ENCODE peak calls at places on chromosomes 5 and 9, in seven cellular contexts. C, G, E, R, M, L and Z are unnamed samples.

GRCh38 chr5:80989883-80990282 is 29.7 kb downstream of the RASGRF2 start:
- DNase-seq in E (no peak), G (no peak), R (no peak), C (no peak), M (no peak), L (no peak), Z (no peak)

GRCh38 chr9:99127372-99128132 is 22.6 kb downstream of the TGFBR1 start:
- DNase-seq in M (no peak), E (peak), L (no peak), C (no peak), G (no peak), R (no peak), Z (no peak)

GRCh38 chr5:143179126-143179740 is 224.3 kb downstream of the NR3C1 start:
- DNase-seq in C (no peak), L (no peak), E (no peak), G (no peak), M (no peak), R (no peak), Z (no peak)

GRCh38 chr5:180090098-180090768 is 18.7 kb upstream of the RNF130 start:
- DNase-seq in R (no peak), C (peak), G (peak), L (peak), M (peak), E (peak), Z (no peak)

GRCh38 chr5:112479418-112479817 is 60.3 kb upstream of the EPB41L4A start:
- DNase-seq in R (no peak), E (peak), L (no peak), G (peak), M (no peak), C (no peak), Z (no peak)

GRCh38 chr5:125129151-125129806 is 382.8 kb upstream of the ZNF608 start:
- DNase-seq in C (no peak), E (no peak), L (no peak), R (no peak), G (no peak), M (no peak), Z (no peak)

GRCh38 chr5:96781031-96781733 is 26.6 kb downstream of the ERAP1 start:
- DNase-seq in R (no peak), E (peak), G (no peak), L (no peak), C (no peak), M (no peak), Z (no peak)

GRCh38 chr9:134187110-134187531 is 22.8 kb upstream of the RNU6ATAC start:
- DNase-seq in M (no peak), E (no peak), L (no peak), G (no peak), R (peak), C (peak), Z (peak)

GRCh38 chr5:139137703-139138102 is 60.5 kb downstream of the SIL1 start:
- DNase-seq in G (peak), E (peak), L (no peak), M (no peak), C (no peak), R (no peak), Z (no peak)

GRCh38 chr5:16916262-16916878 is 19.7 kb downstream of the MYO10 start:
- DNase-seq in C (no peak), L (no peak), R (no peak), E (peak), G (peak), M (no peak), Z (no peak)

GRCh38 chr5:134552301-134552700 is 26.8 kb downstream of the JADE2 start:
- DNase-seq in M (no peak), R (no peak), G (peak), E (peak), C (no peak), L (no peak), Z (no peak)

GRCh38 chr5:134911285-134912215 is 6.6 kb downstream of the PCBD2 start:
- DNase-seq in M (no peak), G (no peak), L (no peak), C (no peak), R (no peak), E (no peak), Z (no peak)

GRCh38 chr5:86971034-86971511 is 296.6 kb upstream of the RASA1 start:
- DNase-seq in L (no peak), C (no peak), E (peak), M (no peak), R (no peak), G (peak), Z (no peak)

GRCh38 chr5:86964889-86965288 is 302.8 kb upstream of the RASA1 start:
- DNase-seq in E (no peak), C (no peak), L (no peak), R (no peak), G (no peak), M (no peak), Z (no peak)

DNA sequence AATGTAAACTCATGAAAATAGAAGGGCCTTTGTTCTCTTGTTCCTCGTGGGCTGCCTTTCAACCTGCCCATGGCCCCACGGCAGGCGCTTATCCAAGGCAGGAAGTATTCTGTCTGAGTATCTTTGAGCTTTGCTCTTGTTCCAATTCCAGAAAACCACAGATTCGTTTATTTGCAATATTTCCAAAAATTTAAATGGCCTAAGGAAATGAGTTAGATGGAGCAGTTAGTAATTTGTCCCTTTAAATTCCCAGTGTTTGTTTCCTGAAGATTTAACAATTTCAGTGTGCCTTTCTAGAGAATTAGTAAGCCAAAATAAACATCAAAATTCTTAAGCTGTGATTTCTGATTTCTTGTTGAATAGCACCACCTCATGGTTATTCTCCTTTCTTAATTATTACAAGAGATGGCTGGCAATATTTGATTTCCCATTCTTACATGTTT is 299.4 kb upstream of the RASA1 start:
- DNase-seq in G (peak), E (peak), L (no peak), R (no peak), M (no peak), C (no peak), Z (no peak)
- TF ChIP-seq CTCF in G (no peak), E (peak), L (peak), R (no peak), M (peak), C (peak), Z (peak)

DNA sequence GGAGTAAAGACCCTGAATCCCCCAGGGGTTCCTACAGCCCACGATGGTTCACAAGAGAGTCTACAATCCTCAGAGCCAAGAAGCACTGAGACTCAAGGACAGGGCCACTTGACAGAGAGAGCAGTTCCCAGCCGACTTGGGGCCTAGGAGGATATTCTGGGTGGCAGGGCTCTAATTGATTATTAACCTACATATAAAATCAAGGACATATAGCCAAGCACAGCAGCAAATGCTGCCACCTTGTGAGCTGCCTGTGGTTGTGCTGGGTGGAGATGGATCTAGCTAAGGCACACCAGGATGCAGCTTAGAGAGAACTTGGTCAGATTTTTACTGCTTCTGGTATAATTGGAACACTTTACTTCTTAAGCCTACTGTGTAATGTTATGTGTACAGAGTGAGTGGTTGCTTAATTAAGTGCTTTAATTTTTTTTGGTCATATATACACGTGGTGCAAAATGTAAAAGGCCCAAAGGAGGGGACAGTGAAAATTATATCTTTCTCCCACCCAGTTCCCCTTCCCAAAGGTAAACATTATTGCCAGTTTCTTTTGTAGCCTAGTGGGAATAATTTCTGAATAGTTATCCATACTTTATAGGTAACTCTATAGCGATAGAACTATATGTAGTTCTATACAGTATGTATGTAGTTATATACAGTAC is 78.8 kb downstream of the F2RL2 start:
- DNase-seq in G (peak), L (no peak), E (peak), R (no peak), C (peak), M (peak), Z (no peak)
- TF ChIP-seq CTCF in G (peak), L (peak), E (peak), R (peak), C (peak), M (peak), Z (peak)

DNA sequence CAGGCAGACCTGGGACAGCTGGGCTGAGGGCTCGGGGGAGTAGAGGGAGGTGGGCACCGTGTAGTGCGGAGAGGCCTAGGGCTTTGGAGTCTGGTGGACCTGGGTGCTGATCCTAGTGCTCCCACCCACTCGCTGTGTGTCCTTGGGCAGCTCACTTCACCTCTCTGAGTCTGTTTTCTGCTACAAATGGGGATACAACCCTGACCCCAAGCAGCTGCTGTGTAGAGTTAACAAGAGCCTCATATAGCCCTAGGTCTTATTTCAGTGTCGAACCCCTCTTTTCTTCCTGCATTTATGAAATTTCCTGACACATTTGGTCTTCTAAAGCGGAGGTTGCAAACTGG is 16.4 kb downstream of the ERGIC1 start:
- DNase-seq in C (no peak), E (no peak), R (no peak), L (no peak), G (no peak), M (no peak), Z (no peak)
- TF ChIP-seq CTCF in C (no peak), E (no peak), R (no peak), L (no peak), G (no peak), M (no peak), Z (no peak)

GRCh38 chr9:10331157-10331556 is 281.6 kb downstream of the PTPRD start:
- DNase-seq in R (no peak), G (no peak), C (no peak), L (no peak), E (no peak), M (no peak), Z (no peak)
- TF ChIP-seq CTCF in R (no peak), G (no peak), C (no peak), L (no peak), E (no peak), M (no peak), Z (no peak)

DNA sequence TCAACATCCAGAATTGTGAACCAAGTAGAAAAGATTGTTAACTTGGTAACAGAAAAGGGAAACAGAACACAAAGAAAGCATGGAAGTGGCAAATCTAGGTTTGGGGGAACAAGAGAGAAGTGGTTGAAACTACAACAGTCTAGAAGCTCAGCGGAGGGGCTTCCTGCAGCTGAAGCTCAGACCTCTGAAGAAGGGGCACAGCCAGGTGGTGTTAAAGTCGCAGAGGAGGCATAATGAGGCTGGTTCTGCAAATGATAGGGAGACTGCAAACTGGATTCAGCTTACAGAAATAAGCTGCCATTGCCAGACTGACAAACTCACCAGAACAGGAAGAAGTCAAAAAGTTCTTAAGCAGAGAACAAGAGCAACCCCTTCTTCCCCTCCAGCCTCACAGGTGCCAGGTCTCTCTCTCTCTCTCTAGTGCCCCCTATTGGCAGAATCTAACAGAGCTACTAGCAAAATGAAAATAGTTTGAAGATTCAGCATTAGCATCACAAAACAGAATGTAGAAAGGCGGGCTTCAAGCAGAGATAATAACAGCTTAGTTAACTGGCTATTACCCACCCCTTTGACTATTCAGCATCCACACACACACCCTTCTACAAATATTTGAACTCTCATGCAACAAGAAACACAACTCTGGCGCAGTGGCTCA is 76.7 kb downstream of the GRAMD2B start:
- DNase-seq in C (no peak), R (no peak), E (peak), L (no peak), G (peak), M (no peak), Z (no peak)
- TF ChIP-seq CTCF in C (peak), R (no peak), E (peak), L (peak), G (peak), M (peak), Z (peak)

GRCh38 chr9:113583511-113584470 is 120.3 kb downstream of the RGS3 start:
- DNase-seq in C (no peak), G (no peak), L (no peak), R (no peak), M (no peak), E (no peak), Z (peak)

GRCh38 chr9:113580954-113581311 is 117.4 kb downstream of the RGS3 start:
- DNase-seq in E (no peak), G (no peak), M (no peak), R (no peak), L (no peak), C (no peak), Z (no peak)

GRCh38 chr9:113582698-113583200 is 119.2 kb downstream of the RGS3 start:
- DNase-seq in E (no peak), R (no peak), L (no peak), G (no peak), M (no peak), C (no peak), Z (no peak)

GRCh38 chr9:113580041-113580953 is 116.8 kb downstream of the RGS3 start:
- DNase-seq in C (peak), M (no peak), G (peak), R (peak), E (peak), L (no peak), Z (no peak)

DNA sequence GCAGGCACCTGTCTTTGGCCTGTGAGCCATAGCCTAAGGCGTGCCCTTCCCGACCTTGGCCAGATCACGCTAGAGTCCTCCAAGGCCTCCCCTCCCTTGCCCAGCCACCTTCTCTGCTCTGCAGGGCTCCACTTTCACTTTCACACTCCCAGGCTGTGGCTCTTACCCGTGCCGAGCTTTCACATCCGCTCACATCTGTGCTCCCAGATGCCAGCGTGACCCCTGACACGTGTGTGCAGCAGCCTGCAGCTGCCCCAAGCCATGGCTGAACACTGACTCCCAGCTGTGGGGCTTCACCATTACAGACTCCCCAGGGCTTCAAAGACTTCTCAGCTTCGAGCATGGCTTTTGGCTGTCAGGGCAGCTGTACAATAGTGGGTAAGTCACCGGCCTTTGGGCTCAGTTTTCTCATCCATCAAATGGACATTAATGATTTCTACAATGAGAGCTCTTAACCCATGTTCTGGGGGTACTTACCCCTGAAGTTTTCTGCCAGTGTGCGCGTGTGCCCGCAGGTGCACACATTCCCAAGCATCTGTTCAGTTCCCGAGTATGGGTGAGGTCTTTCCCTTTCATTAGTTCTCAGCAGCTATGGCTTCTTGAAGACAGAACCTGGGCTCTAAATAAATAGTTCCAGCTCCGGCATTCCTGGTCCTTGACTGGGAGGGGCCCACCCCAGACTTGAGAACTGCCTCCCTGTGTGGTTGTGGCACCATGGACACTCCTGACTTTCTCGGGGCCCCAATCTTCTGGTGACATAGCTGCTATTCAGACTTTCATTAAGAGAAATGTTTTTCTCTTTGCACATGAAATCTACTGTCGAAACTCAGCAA is 118.6 kb downstream of the RGS3 start:
- DNase-seq in M (peak), G (no peak), E (no peak), L (no peak), R (no peak), C (peak), Z (peak)
- TF ChIP-seq CTCF in M (no peak), G (no peak), E (peak), L (no peak), R (peak), C (peak), Z (peak)